ENCODE peak calls at places on chromosomes 12 and 14, in nine cellular contexts. One of them, this sample, is unnamed.

GRCh38 chr14:67941456-67942018 is 122.0 kb downstream of the RAD51B start:
- DNase-seq in CD8-positive, alpha-beta T cell: no peak
- DNase-seq in skeletal muscle cell: no peak
- DNase-seq in GM12865: no peak
- DNase-seq in HCT116: no peak
- DNase-seq in choroid plexus epithelial cell: peak; percentile 53
- DNase-seq in sigmoid colon: no peak
- DNase-seq in heart right ventricle: no peak
- DNase-seq in tibial artery: no peak
- DNase-seq in this sample: peak; percentile 13

GRCh38 chr12:46073321-46073720 is 82.9 kb upstream of the SCAF11 start:
- DNase-seq in choroid plexus epithelial cell: no peak
- DNase-seq in tibial artery: no peak
- DNase-seq in CD8-positive, alpha-beta T cell: no peak
- DNase-seq in GM12865: no peak
- DNase-seq in heart right ventricle: no peak
- DNase-seq in sigmoid colon: no peak
- DNase-seq in HCT116: no peak
- DNase-seq in skeletal muscle cell: no peak
- DNase-seq in this sample: no peak

GRCh38 chr12:49683604-49684309 is 23.4 kb downstream of the FMNL3 start:
- DNase-seq in sigmoid colon: no peak
- DNase-seq in tibial artery: no peak
- DNase-seq in HCT116: no peak
- DNase-seq in CD8-positive, alpha-beta T cell: no peak
- DNase-seq in GM12865: no peak
- DNase-seq in skeletal muscle cell: no peak
- DNase-seq in choroid plexus epithelial cell: no peak
- DNase-seq in heart right ventricle: no peak
- DNase-seq in this sample: no peak

GRCh38 chr14:55446127-55446736 is 5.8 kb upstream of the TBPL2 start:
- DNase-seq in CD8-positive, alpha-beta T cell: peak; percentile 26
- DNase-seq in HCT116: peak; percentile 76
- DNase-seq in skeletal muscle cell: peak; percentile 31
- DNase-seq in tibial artery: peak; percentile 47
- DNase-seq in sigmoid colon: peak; percentile 63
- DNase-seq in GM12865: peak; percentile 72
- DNase-seq in choroid plexus epithelial cell: peak; percentile 89
- DNase-seq in heart right ventricle: no peak
- DNase-seq in this sample: peak; percentile 81

GRCh38 chr12:92272301-92272964 is 126.8 kb upstream of the BTG1 start:
- DNase-seq in skeletal muscle cell: no peak
- DNase-seq in tibial artery: no peak
- DNase-seq in choroid plexus epithelial cell: no peak
- DNase-seq in HCT116: no peak
- DNase-seq in heart right ventricle: no peak
- DNase-seq in CD8-positive, alpha-beta T cell: no peak
- DNase-seq in sigmoid colon: no peak
- DNase-seq in GM12865: no peak
- DNase-seq in this sample: peak; percentile 88

GRCh38 chr14:68345738-68346137 is 447.1 kb downstream of the ZFP36L1 start:
- DNase-seq in CD8-positive, alpha-beta T cell: no peak
- DNase-seq in choroid plexus epithelial cell: peak; percentile 29
- DNase-seq in heart right ventricle: no peak
- DNase-seq in tibial artery: no peak
- DNase-seq in HCT116: no peak
- DNase-seq in skeletal muscle cell: no peak
- DNase-seq in sigmoid colon: no peak
- DNase-seq in GM12865: no peak
- DNase-seq in this sample: no peak

GRCh38 chr12:3371018-3371417 is 120.0 kb upstream of the PRMT8 start:
- DNase-seq in heart right ventricle: no peak
- DNase-seq in CD8-positive, alpha-beta T cell: no peak
- DNase-seq in HCT116: no peak
- DNase-seq in sigmoid colon: no peak
- DNase-seq in GM12865: no peak
- DNase-seq in skeletal muscle cell: no peak
- DNase-seq in choroid plexus epithelial cell: no peak
- DNase-seq in tibial artery: no peak
- DNase-seq in this sample: no peak

GRCh38 chr12:106480259-106480658 is 102.5 kb upstream of the RFX4 start:
- DNase-seq in CD8-positive, alpha-beta T cell: no peak
- DNase-seq in tibial artery: no peak
- DNase-seq in sigmoid colon: no peak
- DNase-seq in choroid plexus epithelial cell: no peak
- DNase-seq in heart right ventricle: no peak
- DNase-seq in HCT116: no peak
- DNase-seq in GM12865: no peak
- DNase-seq in skeletal muscle cell: no peak
- DNase-seq in this sample: peak; percentile 46

GRCh38 chr14:91413547-91414474 is 3.8 kb downstream of the CCDC88C start:
- DNase-seq in CD8-positive, alpha-beta T cell: no peak
- DNase-seq in heart right ventricle: no peak
- DNase-seq in tibial artery: no peak
- DNase-seq in sigmoid colon: no peak
- DNase-seq in GM12865: no peak
- DNase-seq in choroid plexus epithelial cell: no peak
- DNase-seq in skeletal muscle cell: no peak
- DNase-seq in HCT116: no peak
- DNase-seq in this sample: peak; percentile 61

GRCh38 chr14:22386924-22387775 is 201.9 kb downstream of the DAD1 start:
- DNase-seq in choroid plexus epithelial cell: peak; percentile 87
- DNase-seq in tibial artery: peak; percentile 60
- DNase-seq in skeletal muscle cell: no peak
- DNase-seq in GM12865: peak; percentile 90
- DNase-seq in HCT116: peak; percentile 53
- DNase-seq in CD8-positive, alpha-beta T cell: peak; percentile 3
- DNase-seq in heart right ventricle: no peak
- DNase-seq in sigmoid colon: peak; percentile 85
- DNase-seq in this sample: peak; percentile 71

GRCh38 chr14:103243764-103244737 is 90.0 kb upstream of the EIF5 start:
- DNase-seq in choroid plexus epithelial cell: no peak
- DNase-seq in heart right ventricle: no peak
- DNase-seq in CD8-positive, alpha-beta T cell: no peak
- DNase-seq in sigmoid colon: no peak
- DNase-seq in skeletal muscle cell: no peak
- DNase-seq in HCT116: no peak
- DNase-seq in tibial artery: no peak
- DNase-seq in GM12865: no peak
- DNase-seq in this sample: peak; percentile 41

GRCh38 chr12:89863332-89863938 is 154.8 kb upstream of the ATP2B1 start:
- DNase-seq in CD8-positive, alpha-beta T cell: no peak
- DNase-seq in GM12865: peak; percentile 89
- DNase-seq in sigmoid colon: no peak
- DNase-seq in heart right ventricle: no peak
- DNase-seq in choroid plexus epithelial cell: no peak
- DNase-seq in skeletal muscle cell: no peak
- DNase-seq in HCT116: no peak
- DNase-seq in tibial artery: no peak
- DNase-seq in this sample: no peak

GRCh38 chr12:89676935-89677334 is 31.7 kb downstream of the ATP2B1 start:
- DNase-seq in CD8-positive, alpha-beta T cell: no peak
- DNase-seq in tibial artery: no peak
- DNase-seq in GM12865: no peak
- DNase-seq in heart right ventricle: no peak
- DNase-seq in choroid plexus epithelial cell: no peak
- DNase-seq in sigmoid colon: no peak
- DNase-seq in HCT116: no peak
- DNase-seq in skeletal muscle cell: no peak
- DNase-seq in this sample: no peak

GRCh38 chr12:52063986-52064649 is 5.7 kb upstream of the ATG101 start:
- DNase-seq in tibial artery: no peak
- DNase-seq in choroid plexus epithelial cell: peak; percentile 88
- DNase-seq in HCT116: no peak
- DNase-seq in CD8-positive, alpha-beta T cell: no peak
- DNase-seq in heart right ventricle: peak; percentile 80
- DNase-seq in GM12865: no peak
- DNase-seq in skeletal muscle cell: peak; percentile 88
- DNase-seq in sigmoid colon: peak; percentile 90
- DNase-seq in this sample: peak; percentile 29

GRCh38 chr12:28130625-28131598 is 59.3 kb upstream of the CCDC91 start:
- DNase-seq in heart right ventricle: no peak
- DNase-seq in sigmoid colon: peak; percentile 64
- DNase-seq in CD8-positive, alpha-beta T cell: no peak
- DNase-seq in choroid plexus epithelial cell: peak; percentile 99
- DNase-seq in GM12865: no peak
- DNase-seq in tibial artery: peak; percentile 23
- DNase-seq in HCT116: no peak
- DNase-seq in skeletal muscle cell: peak; percentile 99
- DNase-seq in this sample: peak; percentile 100

GRCh38 chr12:110585231-110585799 is 2.2 kb upstream of the PPTC7 start:
- DNase-seq in sigmoid colon: no peak
- DNase-seq in skeletal muscle cell: no peak
- DNase-seq in choroid plexus epithelial cell: peak; percentile 50
- DNase-seq in tibial artery: peak; percentile 37
- DNase-seq in HCT116: no peak
- DNase-seq in heart right ventricle: no peak
- DNase-seq in GM12865: no peak
- DNase-seq in CD8-positive, alpha-beta T cell: no peak
- DNase-seq in this sample: peak; percentile 83

GRCh38 chr14:71061458-71061857 is 154.2 kb downstream of the PCNX1 start:
- DNase-seq in heart right ventricle: no peak
- DNase-seq in HCT116: no peak
- DNase-seq in tibial artery: no peak
- DNase-seq in skeletal muscle cell: no peak
- DNase-seq in GM12865: no peak
- DNase-seq in choroid plexus epithelial cell: peak; percentile 73
- DNase-seq in sigmoid colon: no peak
- DNase-seq in CD8-positive, alpha-beta T cell: no peak
- DNase-seq in this sample: no peak

DNA sequence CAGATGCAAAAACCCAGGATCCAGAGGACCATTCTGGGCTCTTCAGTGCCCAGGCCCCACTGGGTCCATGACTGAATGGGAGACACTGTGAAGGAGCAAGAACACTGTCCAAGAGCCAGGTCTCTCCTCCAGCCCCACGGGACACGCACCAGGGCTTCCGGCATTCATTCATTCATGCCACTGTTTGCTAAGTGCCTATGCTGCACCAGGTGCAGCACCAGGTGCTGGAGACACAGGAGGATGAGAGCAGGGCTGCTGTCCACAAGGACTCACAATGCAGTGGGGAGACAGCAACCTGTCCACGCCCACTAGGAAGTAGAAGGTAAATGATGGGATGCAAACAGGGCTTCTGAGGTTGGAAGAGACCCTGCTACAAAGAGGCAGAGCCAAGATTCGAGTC is 20.4 kb downstream of the CLMN start:
- DNase-seq in choroid plexus epithelial cell: no peak
- DNase-seq in CD8-positive, alpha-beta T cell: no peak
- DNase-seq in sigmoid colon: no peak
- DNase-seq in tibial artery: no peak
- DNase-seq in skeletal muscle cell: no peak
- DNase-seq in heart right ventricle: no peak
- DNase-seq in HCT116: no peak
- DNase-seq in GM12865: no peak
- DNase-seq in this sample: no peak
- H3K4me3 ChIP-seq in choroid plexus epithelial cell: no peak overlapping the region
- H3K4me3 ChIP-seq in CD8-positive, alpha-beta T cell: no peak overlapping the region
- H3K4me3 ChIP-seq in sigmoid colon: no peak overlapping the region
- H3K4me3 ChIP-seq in tibial artery: no peak overlapping the region
- H3K4me3 ChIP-seq in skeletal muscle cell: no peak overlapping the region
- H3K4me3 ChIP-seq in heart right ventricle: no peak overlapping the region
- H3K4me3 ChIP-seq in HCT116: no peak overlapping the region
- H3K4me3 ChIP-seq in GM12865: no peak overlapping the region
- H3K4me3 ChIP-seq in this sample: no peak overlapping the region

GRCh38 chr14:65329911-65330310 is 82.6 kb upstream of the FUT8 start:
- DNase-seq in choroid plexus epithelial cell: no peak
- DNase-seq in GM12865: no peak
- DNase-seq in heart right ventricle: no peak
- DNase-seq in sigmoid colon: no peak
- DNase-seq in CD8-positive, alpha-beta T cell: no peak
- DNase-seq in HCT116: no peak
- DNase-seq in skeletal muscle cell: no peak
- DNase-seq in tibial artery: no peak
- DNase-seq in this sample: no peak
- H3K4me3 ChIP-seq in choroid plexus epithelial cell: no peak overlapping the region
- H3K4me3 ChIP-seq in GM12865: no peak overlapping the region
- H3K4me3 ChIP-seq in heart right ventricle: no peak overlapping the region
- H3K4me3 ChIP-seq in sigmoid colon: no peak overlapping the region
- H3K4me3 ChIP-seq in CD8-positive, alpha-beta T cell: no peak overlapping the region
- H3K4me3 ChIP-seq in HCT116: no peak overlapping the region
- H3K4me3 ChIP-seq in skeletal muscle cell: no peak overlapping the region
- H3K4me3 ChIP-seq in tibial artery: no peak overlapping the region
- H3K4me3 ChIP-seq in this sample: no peak overlapping the region

GRCh38 chr12:29543036-29543435 is 45.5 kb upstream of the OVCH1 start:
- DNase-seq in heart right ventricle: no peak
- DNase-seq in sigmoid colon: no peak
- DNase-seq in skeletal muscle cell: no peak
- DNase-seq in CD8-positive, alpha-beta T cell: no peak
- DNase-seq in GM12865: no peak
- DNase-seq in tibial artery: no peak
- DNase-seq in HCT116: no peak
- DNase-seq in choroid plexus epithelial cell: no peak
- DNase-seq in this sample: no peak
- H3K4me3 ChIP-seq in heart right ventricle: no peak overlapping the region
- H3K4me3 ChIP-seq in sigmoid colon: no peak overlapping the region
- H3K4me3 ChIP-seq in skeletal muscle cell: no peak overlapping the region
- H3K4me3 ChIP-seq in CD8-positive, alpha-beta T cell: no peak overlapping the region
- H3K4me3 ChIP-seq in GM12865: no peak overlapping the region
- H3K4me3 ChIP-seq in tibial artery: no peak overlapping the region
- H3K4me3 ChIP-seq in HCT116: no peak overlapping the region
- H3K4me3 ChIP-seq in choroid plexus epithelial cell: no peak overlapping the region
- H3K4me3 ChIP-seq in this sample: no peak overlapping the region

GRCh38 chr12:14570231-14570630 is 2.5 kb upstream of the PLBD1 start:
- DNase-seq in GM12865: no peak
- DNase-seq in heart right ventricle: no peak
- DNase-seq in choroid plexus epithelial cell: no peak
- DNase-seq in tibial artery: no peak
- DNase-seq in skeletal muscle cell: no peak
- DNase-seq in HCT116: no peak
- DNase-seq in sigmoid colon: no peak
- DNase-seq in CD8-positive, alpha-beta T cell: no peak
- DNase-seq in this sample: no peak

GRCh38 chr12:14563051-14563450 is 4.6 kb downstream of the PLBD1 start:
- DNase-seq in GM12865: no peak
- DNase-seq in heart right ventricle: no peak
- DNase-seq in skeletal muscle cell: no peak
- DNase-seq in sigmoid colon: no peak
- DNase-seq in tibial artery: no peak
- DNase-seq in choroid plexus epithelial cell: no peak
- DNase-seq in HCT116: no peak
- DNase-seq in CD8-positive, alpha-beta T cell: no peak
- DNase-seq in this sample: no peak

GRCh38 chr12:14564336-14564959 is 3.2 kb downstream of the PLBD1 start:
- DNase-seq in choroid plexus epithelial cell: no peak
- DNase-seq in sigmoid colon: no peak
- DNase-seq in skeletal muscle cell: no peak
- DNase-seq in HCT116: no peak
- DNase-seq in tibial artery: no peak
- DNase-seq in CD8-positive, alpha-beta T cell: no peak
- DNase-seq in heart right ventricle: no peak
- DNase-seq in GM12865: no peak
- DNase-seq in this sample: peak; percentile 36

GRCh38 chr12:14571779-14572178 is 4.1 kb upstream of the PLBD1 start:
- DNase-seq in choroid plexus epithelial cell: no peak
- DNase-seq in tibial artery: no peak
- DNase-seq in heart right ventricle: no peak
- DNase-seq in CD8-positive, alpha-beta T cell: no peak
- DNase-seq in GM12865: no peak
- DNase-seq in skeletal muscle cell: no peak
- DNase-seq in sigmoid colon: no peak
- DNase-seq in HCT116: no peak
- DNase-seq in this sample: no peak

GRCh38 chr12:14567311-14568195 is at the start of gene PLBD1:
- DNase-seq in CD8-positive, alpha-beta T cell: peak; percentile 0
- DNase-seq in HCT116: no peak
- DNase-seq in heart right ventricle: peak; percentile 81
- DNase-seq in sigmoid colon: peak; percentile 85
- DNase-seq in GM12865: peak; percentile 4
- DNase-seq in tibial artery: peak; percentile 57
- DNase-seq in skeletal muscle cell: no peak
- DNase-seq in choroid plexus epithelial cell: peak; percentile 19
- DNase-seq in this sample: peak; percentile 50
- H3K4me3 ChIP-seq in CD8-positive, alpha-beta T cell: no peak within 1 kb of the TSS
- H3K4me3 ChIP-seq in HCT116: no peak within 1 kb of the TSS
- H3K4me3 ChIP-seq in heart right ventricle: peak within 1 kb of the TSS; percentile 72
- H3K4me3 ChIP-seq in sigmoid colon: peak within 1 kb of the TSS; percentile 64
- H3K4me3 ChIP-seq in GM12865: no peak within 1 kb of the TSS
- H3K4me3 ChIP-seq in tibial artery: peak within 1 kb of the TSS; percentile 56
- H3K4me3 ChIP-seq in skeletal muscle cell: peak within 1 kb of the TSS; percentile 51
- H3K4me3 ChIP-seq in choroid plexus epithelial cell: peak within 1 kb of the TSS; percentile 49
- H3K4me3 ChIP-seq in this sample: peak within 1 kb of the TSS; percentile 50